ENCODE peak calls at places on chromosomes 6 and 20, in four cellular contexts. N is cardiac fibroblast, J is fibroblast of the aortic adventitia, O is colonic mucosa. G is an unnamed sample.

GRCh38 chr20:50194831-50195523 is 4.3 kb downstream of the CEBPB start:
- DNase-seq in N (peak), J (peak), O (no peak), G (peak)

GRCh38 chr6:21137708-21138358 is 455.7 kb upstream of the SOX4 start:
- DNase-seq in N (peak), J (peak), O (no peak), G (peak)

GRCh38 chr20:31704225-31705119 is 18.2 kb downstream of the BCL2L1 start:
- DNase-seq in N (peak), J (peak), O (peak), G (peak)

GRCh38 chr6:54135665-54136370 is 24.6 kb downstream of the MLIP start:
- DNase-seq in N (peak), J (peak), O (no peak), G (peak)

GRCh38 chr6:155108070-155108815 is 113.1 kb downstream of the TIAM2 start:
- DNase-seq in N (no peak), J (no peak), O (no peak), G (no peak)

GRCh38 chr6:52216932-52217331 is 27.4 kb downstream of the IL17F start:
- DNase-seq in N (no peak), J (no peak), O (no peak), G (no peak)

GRCh38 chr6:99745651-99746050 is 139.0 kb downstream of the PRDM13 start:
- DNase-seq in N (peak), J (peak), O (no peak), G (peak)

GRCh38 chr6:35739645-35740517 is 3.0 kb downstream of the ARMC12 start:
- DNase-seq in N (no peak), J (no peak), O (no peak), G (no peak)

GRCh38 chr6:170450946-170451761 is 102.0 kb downstream of the PSMB1 start:
- DNase-seq in N (peak), J (no peak), O (no peak), G (no peak)

GRCh38 chr6:169702640-169703246 is 817 bp downstream of the C6orf120 start:
- DNase-seq in N (peak), J (no peak), O (peak), G (peak)

GRCh38 chr6:30216096-30216495 is 2.9 kb upstream of the TRIM26 start:
- DNase-seq in N (no peak), J (no peak), O (no peak), G (no peak)

GRCh38 chr6:14932485-14933178 is 313.2 kb upstream of the JARID2 start:
- DNase-seq in N (no peak), J (no peak), O (no peak), G (no peak)

GRCh38 chr6:137999815-138000214 is 107.4 kb downstream of the PERP start:
- DNase-seq in N (no peak), J (no peak), O (no peak), G (no peak)

GRCh38 chr6:9482030-9482731 is 932.7 kb downstream of the TFAP2A start:
- DNase-seq in N (peak), J (peak), O (no peak), G (peak)

GRCh38 chr6:16406966-16407365 is 168.6 kb downstream of the GMPR start:
- DNase-seq in N (no peak), J (no peak), O (no peak), G (no peak)

GRCh38 chr6:26552205-26552604 is 14.0 kb downstream of the HMGN4 start:
- DNase-seq in N (peak), J (no peak), O (no peak), G (no peak)

GRCh38 chr6:165231177-165231576 is 78.2 kb downstream of the C6orf118 start:
- DNase-seq in N (no peak), J (no peak), O (no peak), G (no peak)

GRCh38 chr6:51842487-51843469 is 244.6 kb downstream of the PKHD1 start:
- DNase-seq in N (no peak), J (no peak), O (no peak), G (no peak)

GRCh38 chr6:27472182-27472616 is 706 bp downstream of the ZNF184 start:
- DNase-seq in N (peak), J (peak), O (peak), G (peak)

GRCh38 chr20:5996765-5997164 is 46.3 kb downstream of the MCM8 start:
- DNase-seq in N (no peak), J (no peak), O (no peak), G (no peak)

GRCh38 chr6:87293526-87293925 is 28.9 kb upstream of the SMIM8 start:
- DNase-seq in N (no peak), J (no peak), O (no peak), G (no peak)

GRCh38 chr20:35523298-35523888 is 6.1 kb downstream of the C20orf173 start:
- DNase-seq in N (peak), J (no peak), O (no peak), G (no peak)

GRCh38 chr6:151351731-151352130 is 39.6 kb downstream of the ZBTB2 start:
- DNase-seq in N (no peak), J (no peak), O (no peak), G (no peak)

GRCh38 chr6:35892482-35892881 is 28.4 kb downstream of the SRPK1 start:
- DNase-seq in N (no peak), J (no peak), O (no peak), G (no peak)

GRCh38 chr6:64217721-64218603 is 582.4 kb downstream of the PHF3 start:
- DNase-seq in N (peak), J (peak), O (no peak), G (peak)

GRCh38 chr20:37411408-37412306 is 65.7 kb downstream of the SRC start:
- DNase-seq in N (no peak), J (no peak), O (no peak), G (no peak)
- H3K4me3 ChIP-seq in N (peak), J (peak), O (no peak), G (peak)

GRCh38 chr6:167697316-167697715 is 129.4 kb upstream of the AFDN start:
- DNase-seq in N (peak), J (no peak), O (no peak), G (peak)
- TF ChIP-seq CTCF in N (peak), J (no peak), O (no peak), G (no peak)

GRCh38 chr6:92339891-92340290 is 1079.5 kb downstream of the EPHA7 start:
- DNase-seq in N (no peak), J (no peak), O (no peak), G (no peak)

GRCh38 chr6:92337571-92337970 is 1081.8 kb downstream of the EPHA7 start:
- DNase-seq in N (no peak), J (no peak), O (no peak), G (no peak)

GRCh38 chr6:92341224-92341623 is 1078.1 kb downstream of the EPHA7 start:
- DNase-seq in N (no peak), J (no peak), O (no peak), G (no peak)
- H3K4me3 ChIP-seq in N (no peak), J (no peak), O (no peak), G (no peak)

GRCh38 chr6:82869493-82869892 is 196.1 kb downstream of the UBE3D start:
- DNase-seq in N (no peak), J (no peak), O (no peak), G (no peak)
- TF ChIP-seq CTCF in N (no peak), J (no peak), O (no peak), G (no peak)

GRCh38 chr6:106099235-106099537 is 13.1 kb downstream of the PRDM1 start:
- DNase-seq in N (no peak), J (peak), O (peak), G (no peak)
- H3K4me3 ChIP-seq in N (no peak), J (peak), O (peak), G (no peak)

DNA sequence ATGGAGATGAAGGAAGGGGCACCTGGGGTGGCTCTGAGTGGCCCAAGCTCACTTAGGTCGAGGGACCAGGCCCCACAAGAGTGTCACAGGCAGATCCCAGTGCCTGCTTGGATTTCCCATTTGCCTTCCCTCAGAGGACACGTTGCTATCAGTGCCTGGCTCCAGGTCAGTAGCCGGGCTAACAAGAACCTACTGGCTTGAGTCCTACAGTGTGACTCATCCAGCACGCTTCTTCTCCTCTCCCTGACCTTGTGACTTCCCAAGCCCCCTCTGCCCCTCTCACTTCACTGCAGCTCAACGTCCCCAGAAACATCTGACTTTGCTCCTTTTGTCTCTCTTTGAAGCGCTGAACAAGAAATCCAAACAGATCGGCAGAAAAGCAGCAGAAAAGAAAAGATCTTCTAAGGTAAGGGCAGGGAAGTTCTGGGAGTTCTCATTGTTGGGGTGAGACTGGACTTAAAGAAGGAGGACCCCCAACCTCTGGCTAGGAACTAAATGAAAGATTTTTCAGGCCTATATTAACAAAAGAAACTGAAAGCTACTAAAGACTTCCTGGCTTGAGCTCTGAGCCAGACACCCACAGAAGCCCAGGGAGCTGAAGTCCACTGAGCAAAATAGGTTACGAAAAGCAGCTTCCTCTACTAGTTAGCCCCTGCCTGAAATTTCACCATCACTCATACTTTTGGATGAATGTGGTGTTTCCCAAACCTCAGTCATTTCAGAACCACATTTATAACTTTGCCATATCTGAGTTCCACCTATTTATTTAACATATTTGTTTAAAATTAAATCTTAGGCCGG is 21.5 kb downstream of the ASIP start:
- DNase-seq in N (peak), J (peak), O (no peak), G (peak)
- TF ChIP-seq CTCF in N (no peak), J (no peak), O (no peak), G (no peak)

GRCh38 chr20:23643665-23644064 is 5.9 kb upstream of the CST3 start:
- DNase-seq in N (no peak), J (no peak), O (no peak), G (no peak)

GRCh38 chr20:23646106-23646958 is 8.6 kb upstream of the CST3 start:
- DNase-seq in N (no peak), J (no peak), O (no peak), G (peak)

GRCh38 chr20:23644159-23644558 is 6.4 kb upstream of the CST3 start:
- DNase-seq in N (no peak), J (no peak), O (no peak), G (no peak)

GRCh38 chr20:23647346-23647745 is 9.6 kb upstream of the CST3 start:
- DNase-seq in N (peak), J (no peak), O (no peak), G (no peak)

DNA sequence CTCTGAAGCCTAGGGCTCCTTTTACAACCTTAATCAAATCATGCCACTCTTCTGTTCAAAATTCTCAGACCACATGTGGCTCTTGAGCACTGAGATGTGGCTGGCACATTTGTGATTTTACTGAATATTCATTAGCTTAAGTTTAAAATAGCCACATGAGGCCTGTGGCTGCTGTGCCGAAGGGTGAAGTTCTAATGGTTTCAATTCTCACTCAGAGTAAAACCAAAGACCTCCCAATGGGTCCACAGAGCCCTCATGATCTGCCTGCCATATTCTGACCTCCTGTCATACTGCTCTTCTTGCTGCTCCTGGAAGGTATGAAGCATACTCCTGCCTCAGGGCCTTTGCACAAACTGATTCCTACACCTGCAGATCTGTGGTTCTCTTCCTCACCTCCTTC is 7.8 kb upstream of the CST3 start:
- DNase-seq in N (no peak), J (no peak), O (no peak), G (no peak)
- H3K4me3 ChIP-seq in N (no peak), J (no peak), O (no peak), G (no peak)

DNA sequence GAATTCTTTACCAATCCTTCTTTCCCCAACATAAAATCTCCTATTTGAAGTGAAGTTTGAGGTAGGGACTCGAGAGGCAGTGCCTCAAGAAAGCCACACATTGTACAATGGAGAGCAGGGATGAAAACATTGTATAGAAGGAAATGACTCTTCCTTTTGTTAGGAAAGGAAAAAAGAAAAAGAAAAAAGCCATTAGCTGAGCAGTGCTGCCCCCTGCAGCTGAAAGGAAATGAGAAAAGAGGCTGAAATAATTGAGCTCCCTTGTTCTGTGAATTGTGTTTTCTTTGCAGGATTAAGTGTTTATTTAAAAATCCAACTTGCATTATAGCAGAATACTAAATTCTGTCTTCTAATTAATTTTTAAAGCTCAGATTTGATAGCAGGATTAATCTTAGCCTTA is 162.9 kb upstream of the SASH1 start:
- DNase-seq in N (peak), J (peak), O (no peak), G (peak)
- TF ChIP-seq CTCF in N (peak), J (peak), O (peak), G (peak)

DNA sequence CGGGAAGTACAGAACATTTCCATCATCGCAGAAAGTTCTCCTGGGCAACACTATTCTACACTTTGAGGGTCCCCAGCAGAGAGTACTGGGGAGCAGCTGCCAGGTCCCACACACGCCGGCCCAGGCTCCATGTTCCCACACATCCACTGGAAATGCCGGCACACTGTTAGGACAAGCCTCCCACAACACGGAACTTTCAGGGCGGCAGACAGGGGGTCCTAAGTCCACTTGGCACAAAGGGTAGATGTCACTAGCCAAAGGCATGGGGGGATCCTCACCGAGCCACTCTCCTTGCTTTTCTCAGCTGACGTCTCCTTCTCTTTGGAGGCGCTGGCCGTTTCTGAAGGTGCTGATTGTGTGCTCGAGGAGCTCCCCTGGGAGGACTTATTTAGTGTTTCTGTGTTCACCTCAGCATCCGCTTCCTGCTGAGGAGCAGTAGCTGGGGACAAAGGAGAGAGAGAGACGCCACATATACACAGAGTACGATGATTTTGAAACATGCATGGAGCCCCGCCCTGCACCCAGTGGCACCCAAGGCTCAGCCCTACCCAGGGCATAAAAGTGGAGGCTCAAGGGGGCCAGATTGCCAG is 135.4 kb downstream of the ZMYND8 start:
- DNase-seq in N (no peak), J (no peak), O (no peak), G (no peak)
- H3K4me3 ChIP-seq in N (no peak), J (no peak), O (no peak), G (no peak)

GRCh38 chr20:1735417-1736089 is 78.0 kb upstream of the SIRPG start:
- DNase-seq in N (no peak), J (no peak), O (no peak), G (no peak)

GRCh38 chr20:1737134-1737533 is 79.6 kb upstream of the SIRPG start:
- DNase-seq in N (no peak), J (no peak), O (no peak), G (no peak)

GRCh38 chr20:1734269-1734858 is 76.8 kb upstream of the SIRPG start:
- DNase-seq in N (peak), J (peak), O (no peak), G (peak)
- TF ChIP-seq CTCF in N (no peak), J (no peak), O (no peak), G (no peak)